ENCODE peak calls at places on chromosomes 2 and 18, in six cellular contexts. W is hepatocyte; U is cardiac muscle cell; X is PC-9; F is CD8-positive, alpha-beta memory T cell; O is left lung. Q is an unnamed sample. For H3K27me3 and H3K4me1, the result is how much of the 10 kb centered on the place peaks cover.

GRCh38 chr2:207248702-207249355 is 83.1 kb upstream of the KLF7 start:
- DNase-seq in W (no peak), U (no peak), X (no peak), F (no peak), O (no peak), Q (no peak)

GRCh38 chr2:224882291-224883171 is 159.7 kb downstream of the DOCK10 start:
- DNase-seq in W (no peak), U (peak), X (no peak), F (no peak), O (no peak), Q (no peak)

GRCh38 chr18:59159986-59160385 is 20.3 kb downstream of the SEC11C start:
- DNase-seq in W (no peak), U (no peak), X (no peak), F (no peak), O (no peak), Q (no peak)

GRCh38 chr2:30798536-30798991 is 8.7 kb downstream of the CAPN13 start:
- DNase-seq in W (no peak), U (no peak), X (no peak), F (no peak), O (no peak), Q (no peak)

GRCh38 chr2:128185576-128185975 is 94.6 kb downstream of the UGGT1 start:
- DNase-seq in W (no peak), U (no peak), X (no peak), F (no peak), O (no peak), Q (no peak)

GRCh38 chr2:159720676-159721075 is 8.4 kb downstream of the MARCHF7 start:
- DNase-seq in W (no peak), U (no peak), X (no peak), F (no peak), O (no peak), Q (no peak)

GRCh38 chr2:237643582-237643981 is 16.2 kb downstream of the LRRFIP1 start:
- DNase-seq in W (no peak), U (no peak), X (no peak), F (no peak), O (no peak), Q (no peak)

GRCh38 chr2:230898016-230898415 is 27.0 kb downstream of the GPR55 start:
- DNase-seq in W (peak), U (no peak), X (no peak), F (no peak), O (no peak), Q (no peak)

GRCh38 chr2:207126724-207127314 is 38.9 kb downstream of the KLF7 start:
- DNase-seq in W (no peak), U (peak), X (no peak), F (no peak), O (no peak), Q (no peak)

GRCh38 chr2:206548383-206548782 is 93.9 kb upstream of the FAM237A start:
- DNase-seq in W (no peak), U (no peak), X (no peak), F (no peak), O (no peak), Q (no peak)

GRCh38 chr2:58834404-58834803 is 593.3 kb upstream of the FANCL start:
- DNase-seq in W (peak), U (peak), X (peak), F (no peak), O (no peak), Q (no peak)

GRCh38 chr2:105417789-105418475 is 19.1 kb upstream of the FHL2 start:
- DNase-seq in W (no peak), U (peak), X (no peak), F (no peak), O (no peak), Q (no peak)

GRCh38 chr2:10297950-10298349 is 4.8 kb upstream of the HPCAL1 start:
- DNase-seq in W (peak), U (peak), X (peak), F (no peak), O (peak), Q (no peak)

GRCh38 chr2:175373001-175373727 is 191.7 kb upstream of the ATP5MC3 start:
- DNase-seq in W (no peak), U (peak), X (no peak), F (no peak), O (no peak), Q (peak)

GRCh38 chr2:224586127-224586702 is 1.1 kb upstream of the CUL3 start:
- DNase-seq in W (no peak), U (no peak), X (no peak), F (no peak), O (no peak), Q (no peak)

GRCh38 chr2:75186829-75187228 is 12.5 kb downstream of the TACR1 start:
- DNase-seq in W (no peak), U (peak), X (no peak), F (no peak), O (no peak), Q (no peak)

GRCh38 chr2:8514748-8515389 is 167.0 kb upstream of the ID2 start:
- DNase-seq in W (no peak), U (no peak), X (no peak), F (no peak), O (no peak), Q (no peak)

GRCh38 chr18:76592981-76593381 is 97.9 kb upstream of the ZNF516 start:
- DNase-seq in W (peak), U (peak), X (no peak), F (no peak), O (no peak), Q (no peak)

GRCh38 chr2:133286326-133286922 is 281.8 kb downstream of the NCKAP5 start:
- DNase-seq in W (no peak), U (no peak), X (no peak), F (no peak), O (no peak), Q (no peak)

GRCh38 chr2:178330175-178331021 is 120.6 kb downstream of the PRKRA start:
- DNase-seq in W (no peak), U (no peak), X (no peak), F (no peak), O (no peak), Q (no peak)

GRCh38 chr2:178335218-178335617 is 115.8 kb downstream of the PRKRA start:
- DNase-seq in W (no peak), U (no peak), X (no peak), F (no peak), O (no peak), Q (no peak)

GRCh38 chr2:178328037-178328436 is 122.9 kb downstream of the PRKRA start:
- DNase-seq in W (no peak), U (peak), X (no peak), F (no peak), O (no peak), Q (no peak)

GRCh38 chr2:178333851-178334250 is 117.1 kb downstream of the PRKRA start:
- DNase-seq in W (no peak), U (no peak), X (no peak), F (no peak), O (no peak), Q (no peak)

GRCh38 chr2:178331474-178332431 is 119.2 kb downstream of the PRKRA start:
- DNase-seq in W (peak), U (no peak), X (no peak), F (no peak), O (no peak), Q (no peak)
- H3K27ac ChIP-seq in W (peak), U (no peak), X (no peak), F (no peak), O (peak), Q (no peak)

GRCh38 chr2:120587326-120587996 is 148.2 kb upstream of the GLI2 start:
- DNase-seq in W (no peak), U (no peak), X (no peak), F (no peak), O (no peak), Q (no peak)

GRCh38 chr2:120590841-120591240 is 144.8 kb upstream of the GLI2 start:
- DNase-seq in W (no peak), U (no peak), X (no peak), F (no peak), O (no peak), Q (no peak)

GRCh38 chr2:120589782-120590608 is 145.7 kb upstream of the GLI2 start:
- DNase-seq in W (peak), U (peak), X (peak), F (no peak), O (peak), Q (no peak)

GRCh38 chr2:120586507-120587283 is 149.0 kb upstream of the GLI2 start:
- DNase-seq in W (no peak), U (peak), X (no peak), F (no peak), O (no peak), Q (no peak)

GRCh38 chr2:120587997-120588336 is 147.7 kb upstream of the GLI2 start:
- DNase-seq in W (no peak), U (no peak), X (no peak), F (no peak), O (no peak), Q (no peak)
- H3K27me3 ChIP-seq in W (under half), U (half or more), X (under half), F (under half), O (under half), Q (under half)

DNA sequence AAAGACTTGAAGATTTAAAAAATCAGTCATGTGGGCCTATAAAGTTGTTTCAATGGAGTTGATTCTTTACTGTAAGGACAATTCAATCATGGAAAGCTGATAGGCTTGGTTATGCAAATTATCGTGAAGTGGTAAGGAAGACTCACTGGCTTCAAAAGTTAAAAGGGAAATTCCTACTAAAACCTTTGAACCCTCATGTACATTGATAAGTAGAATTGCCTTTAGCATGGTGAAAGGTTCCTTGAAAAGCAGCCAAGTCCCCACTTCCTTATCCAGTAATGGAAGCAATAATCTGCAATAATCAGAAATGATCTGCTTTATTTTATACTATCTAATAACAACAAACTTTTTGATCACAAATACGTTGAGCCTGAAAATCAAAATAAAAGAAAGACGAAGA is 14.4 kb upstream of the CCL20 start:
- DNase-seq in W (no peak), U (no peak), X (no peak), F (no peak), O (no peak), Q (no peak)
- H3K4me1 ChIP-seq in W (under half), U (under half), X (under half), F (under half), O (under half), Q (under half)

GRCh38 chr2:151374426-151374825 is 17.0 kb downstream of the TNFAIP6 start:
- DNase-seq in W (no peak), U (peak), X (no peak), F (no peak), O (no peak), Q (no peak)
- H3K27ac ChIP-seq in W (no peak), U (no peak), X (no peak), F (no peak), O (no peak), Q (no peak)

DNA sequence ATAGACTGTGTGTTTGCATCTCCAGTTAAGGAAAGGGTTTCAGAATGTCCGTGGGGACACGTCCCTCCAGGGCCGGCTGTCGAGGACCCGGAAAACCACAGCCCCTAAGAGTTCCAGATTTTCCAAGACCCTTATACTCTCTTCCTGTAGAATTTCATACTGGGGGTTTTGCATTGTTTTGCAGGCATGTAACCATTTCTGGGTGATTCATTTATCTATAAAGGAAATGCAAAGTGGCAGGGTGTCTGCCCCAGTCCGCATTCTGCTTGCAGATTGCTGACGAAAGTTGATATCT is 8.5 kb downstream of the SP9 start:
- DNase-seq in W (no peak), U (no peak), X (no peak), F (no peak), O (no peak), Q (no peak)
- H3K27me3 ChIP-seq in W (half or more), U (half or more), X (under half), F (half or more), O (half or more), Q (under half)

GRCh38 chr2:227450921-227451654 is 20.9 kb upstream of the AGFG1 start:
- DNase-seq in W (peak), U (peak), X (no peak), F (no peak), O (no peak), Q (no peak)
- H3K4me1 ChIP-seq in W (under half), U (under half), X (under half), F (under half), O (under half), Q (under half)

DNA sequence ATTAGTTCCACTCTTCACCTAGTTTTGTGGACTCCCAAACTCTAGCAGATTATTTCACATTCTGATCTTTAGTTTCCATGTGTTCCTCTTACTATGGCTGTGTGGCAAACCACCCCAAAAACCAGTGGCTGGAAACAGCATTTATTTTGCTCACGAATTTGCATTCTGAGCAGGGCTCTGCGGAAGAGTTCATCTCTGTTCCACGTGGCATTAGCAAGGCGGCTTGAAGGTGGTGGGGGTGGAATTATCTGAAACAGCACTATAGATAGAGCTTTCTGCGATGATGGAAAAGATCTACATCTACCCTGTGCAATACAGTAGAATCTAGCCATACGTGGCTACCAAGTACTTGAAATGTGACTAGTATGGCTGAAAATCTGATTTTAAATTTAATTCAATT is 5.9 kb downstream of the TWSG1 start:
- DNase-seq in W (no peak), U (no peak), X (no peak), F (no peak), O (no peak), Q (no peak)
- H3K27ac ChIP-seq in W (no peak), U (no peak), X (no peak), F (no peak), O (no peak), Q (no peak)

DNA sequence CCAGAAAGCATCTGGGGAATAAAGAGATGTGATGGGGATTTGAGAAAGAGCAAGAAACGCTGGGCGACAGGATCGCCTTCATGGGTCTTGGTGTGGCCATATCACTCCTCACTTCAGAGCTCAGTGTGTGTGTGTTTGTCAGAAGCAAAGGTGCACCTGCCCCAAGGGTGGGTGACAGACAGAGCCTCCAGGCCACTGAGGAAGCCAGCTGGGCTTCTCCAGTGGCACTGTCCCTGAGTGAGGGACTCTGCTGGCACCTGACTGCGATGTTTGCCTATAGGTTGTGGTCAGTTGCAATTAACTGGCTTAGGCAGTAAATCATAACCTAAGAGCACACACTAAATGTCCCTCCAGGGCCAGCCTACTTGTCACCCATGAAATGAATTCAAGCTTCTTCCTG is 23.5 kb upstream of the GNAL start:
- DNase-seq in W (no peak), U (no peak), X (no peak), F (no peak), O (no peak), Q (no peak)
- H3K27me3 ChIP-seq in W (under half), U (under half), X (half or more), F (under half), O (under half), Q (under half)

GRCh38 chr2:233334915-233335314 is 19.4 kb upstream of the DGKD start:
- DNase-seq in W (no peak), U (no peak), X (no peak), F (no peak), O (no peak), Q (no peak)
- H3K4me1 ChIP-seq in W (under half), U (under half), X (under half), F (half or more), O (under half), Q (under half)